ENCODE peak calls at places on chromosome 9, in six cellular contexts. V is pancreas, L is mucosa of descending colon, O is right atrium auricular region, N is uterus, W is tibial artery. H is an unnamed sample. For H3K4me1, the result is how much of the 10 kb centered on the place peaks cover.

GRCh38 chr9:109013678-109014145 is 413 bp upstream of the CTNNAL1 start:
- DNase-seq in O (no peak), N (no peak), W (no peak), V (no peak), L (no peak), H (no peak)

GRCh38 chr9:93892748-93893147 is 62.4 kb downstream of the BARX1 start:
- DNase-seq in V (no peak), W (no peak), O (no peak), N (no peak), L (no peak), H (no peak)

GRCh38 chr9:123642291-123643278 is 286.6 kb downstream of the CRB2 start:
- DNase-seq in O (no peak), N (peak), V (no peak), L (peak), W (peak), H (no peak)

GRCh38 chr9:73810585-73811215 is 659.0 kb downstream of the ANXA1 start:
- DNase-seq in O (no peak), W (no peak), V (no peak), L (no peak), N (no peak), H (no peak)

GRCh38 chr9:115202960-115203751 is 85.2 kb upstream of the TNC start:
- DNase-seq in W (no peak), O (no peak), N (peak), L (peak), V (no peak), H (no peak)

GRCh38 chr9:35522189-35522588 is 32.3 kb downstream of the RUSC2 start:
- DNase-seq in V (no peak), O (no peak), N (no peak), W (no peak), L (no peak), H (no peak)

GRCh38 chr9:130837002-130837511 is 2.0 kb downstream of the ABL1 start:
- DNase-seq in O (no peak), L (no peak), W (no peak), V (no peak), N (no peak), H (no peak)

GRCh38 chr9:134273647-134274046 is 52.6 kb upstream of the RXRA start:
- DNase-seq in L (no peak), N (no peak), V (no peak), O (no peak), W (no peak), H (no peak)

GRCh38 chr9:93601063-93601462 is 24.7 kb downstream of the PHF2 start:
- DNase-seq in V (no peak), W (no peak), O (peak), L (no peak), N (no peak), H (no peak)

GRCh38 chr9:6779417-6780241 is 21.9 kb downstream of the KDM4C start:
- DNase-seq in W (no peak), N (no peak), L (peak), V (no peak), O (no peak), H (no peak)

GRCh38 chr9:6780690-6781089 is 22.9 kb downstream of the KDM4C start:
- DNase-seq in N (no peak), V (no peak), W (no peak), O (no peak), L (no peak), H (no peak)

GRCh38 chr9:6782981-6783380 is 25.2 kb downstream of the KDM4C start:
- DNase-seq in N (no peak), O (no peak), W (no peak), V (no peak), L (no peak), H (no peak)

GRCh38 chr9:6782378-6782777 is 24.6 kb downstream of the KDM4C start:
- DNase-seq in W (no peak), O (no peak), N (no peak), V (no peak), L (no peak), H (no peak)

GRCh38 chr9:6781476-6781875 is 23.7 kb downstream of the KDM4C start:
- DNase-seq in W (no peak), O (no peak), N (no peak), L (no peak), V (no peak), H (no peak)
- H3K4me1 ChIP-seq in W (under half), O (under half), N (under half), L (under half), V (under half), H (under half)

DNA sequence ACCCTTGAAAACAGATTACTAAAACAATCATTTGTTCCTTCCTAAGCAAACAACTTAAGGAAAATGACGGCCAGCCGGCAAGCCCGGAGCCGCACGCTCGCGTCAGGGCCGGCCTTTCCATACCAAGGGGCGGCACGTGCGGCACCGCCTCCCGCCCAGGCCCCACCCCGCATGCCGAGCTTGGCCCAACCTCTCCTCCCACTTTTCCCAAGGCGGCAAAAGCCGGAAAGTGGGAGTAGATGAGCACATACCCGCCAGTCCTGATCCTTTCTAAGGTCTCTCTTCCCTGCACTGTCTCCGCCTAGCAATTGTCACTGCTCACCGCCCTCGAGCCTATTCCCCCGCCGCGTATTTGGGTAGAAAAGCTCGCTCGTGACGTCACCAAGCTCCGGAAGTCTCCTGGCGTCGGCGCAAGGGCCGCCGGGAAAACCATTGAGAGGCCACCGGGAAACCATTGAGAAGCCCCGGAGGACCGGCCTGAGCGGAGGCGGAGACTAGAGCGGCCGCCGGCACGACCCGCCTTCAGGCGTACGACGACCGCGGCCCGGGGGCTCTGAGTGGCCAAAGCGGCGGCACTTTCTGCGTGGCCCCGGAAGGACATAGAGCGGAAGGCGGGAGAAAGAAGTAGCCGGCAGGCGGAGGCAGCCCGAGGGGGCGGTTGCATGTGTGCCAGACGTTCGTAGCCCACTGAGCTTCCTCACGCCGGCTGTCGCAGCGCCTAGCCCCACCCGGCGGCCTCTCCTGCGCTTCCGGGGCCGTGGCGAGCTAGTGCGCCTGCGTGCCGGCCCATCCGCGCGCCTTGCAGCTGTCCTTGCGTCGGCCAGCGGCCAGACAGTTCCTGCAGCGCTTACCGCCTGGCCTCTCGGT is at the start of the genes NCBP1 and TSTD2:
- DNase-seq in N (peak), L (peak), V (peak), O (peak), W (peak), H (peak)
- H3K4me1 ChIP-seq in N (under half), L (under half), V (under half), O (under half), W (half or more), H (under half)

DNA sequence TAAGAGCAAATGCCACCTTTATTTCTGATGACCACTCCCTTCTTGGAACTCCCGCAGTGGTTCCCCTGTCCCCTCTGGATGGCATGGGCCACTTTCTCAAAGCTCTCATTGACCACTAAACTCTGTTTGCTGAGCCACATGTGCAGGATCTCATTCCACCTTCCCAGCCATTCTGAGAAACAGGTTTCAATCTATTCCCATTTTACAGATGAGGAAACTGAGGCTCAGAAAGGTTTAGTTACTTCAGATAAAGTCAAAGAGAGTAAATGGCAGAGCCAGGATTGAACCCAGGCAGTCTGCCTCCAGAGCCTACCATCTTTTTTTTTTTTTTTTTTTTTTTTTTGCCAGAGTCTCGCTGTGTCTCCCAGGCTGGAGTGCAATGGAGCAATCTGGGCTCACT is 24.2 kb downstream of the COL27A1 start:
- DNase-seq in W (no peak), V (no peak), N (no peak), L (no peak), O (no peak), H (no peak)
- H3K4me1 ChIP-seq in W (half or more), V (under half), N (under half), L (under half), O (under half), H (under half)

DNA sequence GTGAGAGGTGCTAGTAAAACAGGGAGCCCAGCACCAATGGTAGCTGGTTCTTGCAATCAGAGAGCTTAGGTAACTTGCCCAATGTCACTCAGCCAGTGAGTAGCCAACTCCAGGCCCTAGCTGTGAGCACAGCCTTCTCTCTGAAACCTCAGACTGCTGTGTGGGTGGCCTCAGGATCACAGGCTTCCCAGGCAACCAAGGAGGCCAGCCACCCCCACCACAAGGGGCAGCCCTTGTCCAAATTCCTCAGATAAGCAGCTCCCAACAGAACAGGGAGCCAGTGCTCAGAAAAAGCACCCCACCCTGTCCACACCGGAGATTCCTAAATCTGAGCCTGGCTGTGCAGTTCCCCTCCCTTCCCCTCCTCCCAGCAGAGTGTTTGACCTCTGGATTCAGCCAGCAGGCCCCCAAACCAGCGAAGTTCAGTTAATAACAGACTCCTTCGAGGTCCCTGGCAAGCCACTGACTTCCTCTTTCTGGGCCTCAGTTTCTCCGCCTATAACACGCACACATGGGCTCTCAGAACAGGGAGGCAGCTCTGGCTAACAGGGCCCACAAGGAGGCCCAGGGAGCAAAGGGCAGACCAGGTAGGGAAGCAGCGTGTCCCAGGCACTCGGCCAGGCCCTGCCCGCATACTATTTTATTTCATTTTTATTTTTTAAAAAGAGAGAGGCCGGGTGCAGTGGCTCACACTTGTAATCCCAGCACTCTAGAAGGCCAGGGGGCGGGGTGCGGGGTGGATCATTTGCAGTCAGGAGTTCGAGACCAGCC is 2.7 kb downstream of the EEIG1 start:
- DNase-seq in O (peak), W (peak), V (peak), N (peak), L (peak), H (peak)
- H3K4me1 ChIP-seq in O (under half), W (half or more), V (half or more), N (under half), L (half or more), H (under half)

DNA sequence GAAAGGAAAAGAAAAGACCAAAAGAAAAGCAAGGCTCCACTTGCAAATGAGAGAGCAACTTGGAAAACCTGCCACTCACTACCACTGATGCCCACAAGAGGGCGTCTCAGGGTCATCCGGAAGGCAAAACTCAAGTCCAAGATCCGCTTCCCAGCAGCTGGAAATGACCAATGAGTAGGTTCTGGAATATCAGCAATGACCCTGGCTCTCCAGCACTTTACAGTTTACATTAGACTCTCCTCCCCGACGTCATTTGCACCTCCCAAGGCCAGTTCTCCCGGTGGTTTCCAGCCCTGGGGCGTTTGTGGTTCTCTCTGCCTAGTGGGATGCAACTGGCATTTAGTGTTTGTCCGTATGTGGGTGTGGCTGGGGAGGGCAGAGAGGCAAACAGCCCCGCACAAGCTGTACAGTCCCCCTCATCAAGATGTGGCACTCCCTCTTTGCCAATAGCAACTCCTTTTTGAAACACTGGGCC is 193.8 kb upstream of the ZNF618 start:
- DNase-seq in L (peak), W (peak), V (peak), O (peak), N (peak), H (peak)
- H3K4me1 ChIP-seq in L (under half), W (under half), V (under half), O (under half), N (under half), H (under half)

DNA sequence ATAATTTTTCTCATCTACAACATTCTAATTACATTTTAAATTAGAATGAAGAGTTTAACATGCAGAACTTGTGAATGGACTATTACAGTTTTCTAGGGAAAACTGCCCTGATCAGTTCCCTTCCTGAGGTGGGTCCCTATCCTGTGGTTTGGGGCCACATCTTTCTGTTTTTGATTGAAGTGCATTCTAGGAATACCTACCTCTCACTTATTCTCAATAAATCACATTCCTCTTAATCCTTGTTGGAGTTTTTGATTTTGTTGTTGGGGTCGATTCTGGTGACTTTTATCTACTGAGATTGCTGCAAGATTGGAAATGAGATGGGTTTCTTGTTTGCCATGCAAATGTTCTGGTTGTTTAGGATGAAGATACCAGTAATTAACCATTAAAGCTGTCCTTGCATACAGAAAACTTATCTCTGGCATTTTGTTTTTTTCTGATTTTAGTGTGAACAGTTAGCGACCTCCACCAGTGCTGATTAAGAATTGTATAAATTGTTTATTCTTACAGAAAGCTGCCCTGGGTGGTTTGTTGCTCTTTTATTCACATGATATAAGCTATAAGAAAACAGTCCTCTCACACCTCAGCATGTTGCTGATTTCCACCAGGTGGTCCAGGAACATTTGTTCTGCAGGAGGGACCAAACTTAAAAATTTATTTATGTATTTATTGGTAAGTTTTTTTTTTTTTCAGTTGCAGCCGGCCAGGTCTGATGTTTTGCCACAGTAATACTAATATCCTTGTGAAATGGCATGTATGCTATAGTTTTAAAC is 269.9 kb downstream of the FANCC start:
- DNase-seq in L (no peak), V (no peak), N (no peak), W (no peak), O (no peak), H (no peak)
- H3K4me1 ChIP-seq in L (under half), V (under half), N (under half), W (half or more), O (under half), H (under half)

GRCh38 chr9:127825319-127826051 is 22.8 kb downstream of the FPGS start:
- DNase-seq in L (peak), O (no peak), W (no peak), V (peak), N (no peak), H (peak)
- H3K4me1 ChIP-seq in L (under half), O (under half), W (under half), V (under half), N (under half), H (under half)

GRCh38 chr9:89810434-89810833 is 205.6 kb downstream of the GADD45G start:
- DNase-seq in V (no peak), L (no peak), O (no peak), N (no peak), W (no peak), H (no peak)
- H3K4me1 ChIP-seq in V (under half), L (under half), O (under half), N (under half), W (under half), H (under half)

GRCh38 chr9:18496586-18496985 is 22.6 kb downstream of the ADAMTSL1 start:
- DNase-seq in W (no peak), V (no peak), L (no peak), N (no peak), O (no peak), H (no peak)

GRCh38 chr9:18492612-18493011 is 18.7 kb downstream of the ADAMTSL1 start:
- DNase-seq in W (no peak), N (no peak), V (no peak), O (no peak), L (no peak), H (no peak)

GRCh38 chr9:18490591-18491370 is 16.8 kb downstream of the ADAMTSL1 start:
- DNase-seq in N (peak), V (no peak), O (no peak), L (no peak), W (peak), H (no peak)

GRCh38 chr9:18495065-18495464 is 21.1 kb downstream of the ADAMTSL1 start:
- DNase-seq in V (no peak), W (no peak), O (no peak), L (no peak), N (no peak), H (no peak)

GRCh38 chr9:18493361-18494015 is 19.5 kb downstream of the ADAMTSL1 start:
- DNase-seq in N (no peak), V (no peak), W (no peak), O (no peak), L (no peak), H (no peak)
- H3K4me1 ChIP-seq in N (under half), V (under half), W (under half), O (under half), L (under half), H (under half)